ENCODE peak calls at places on chromosomes 13 and 19, in four cellular contexts. One of them, this sample, is unnamed.

GRCh38 chr13:73273737-73274136 is 214.9 kb downstream of the KLF5 start:
- DNase-seq in bronchial epithelial cell: peak
- DNase-seq in mucosa of descending colon: no peak
- DNase-seq in stomach: no peak
- DNase-seq in this sample: no peak

GRCh38 chr13:114142640-114143490 is 10.4 kb upstream of the RASA3 start:
- DNase-seq in bronchial epithelial cell: peak
- DNase-seq in mucosa of descending colon: peak
- DNase-seq in stomach: peak
- DNase-seq in this sample: peak

GRCh38 chr19:531009-531752 is 379 bp upstream of the CDC34 start:
- DNase-seq in stomach: peak
- DNase-seq in mucosa of descending colon: peak
- DNase-seq in bronchial epithelial cell: peak
- DNase-seq in this sample: peak

GRCh38 chr13:41398494-41399190 is 58.7 kb upstream of the RGCC start:
- DNase-seq in stomach: no peak
- DNase-seq in mucosa of descending colon: no peak
- DNase-seq in bronchial epithelial cell: no peak
- DNase-seq in this sample: no peak

GRCh38 chr13:21579754-21580316 is 24.1 kb downstream of the MICU2 start:
- DNase-seq in mucosa of descending colon: no peak
- DNase-seq in bronchial epithelial cell: no peak
- DNase-seq in stomach: no peak
- DNase-seq in this sample: no peak

GRCh38 chr19:15264061-15264932 is 32.0 kb upstream of the EPHX3 start:
- DNase-seq in mucosa of descending colon: no peak
- DNase-seq in bronchial epithelial cell: peak
- DNase-seq in stomach: peak
- DNase-seq in this sample: peak

GRCh38 chr13:114164681-114165429 is 14.2 kb upstream of the CFAP97D2 start:
- DNase-seq in bronchial epithelial cell: no peak
- DNase-seq in mucosa of descending colon: peak
- DNase-seq in stomach: no peak
- DNase-seq in this sample: no peak

GRCh38 chr19:1312732-1313694 is 27.3 kb downstream of the EFNA2 start:
- DNase-seq in bronchial epithelial cell: peak
- DNase-seq in stomach: no peak
- DNase-seq in mucosa of descending colon: no peak
- DNase-seq in this sample: no peak

GRCh38 chr13:87676254-87677042 is 5.3 kb downstream of the SLITRK5 start:
- DNase-seq in bronchial epithelial cell: no peak
- DNase-seq in mucosa of descending colon: peak
- DNase-seq in stomach: no peak
- DNase-seq in this sample: no peak

GRCh38 chr19:48660854-48661731 is 11.7 kb downstream of the NTN5 start:
- DNase-seq in stomach: peak
- DNase-seq in mucosa of descending colon: peak
- DNase-seq in bronchial epithelial cell: peak
- DNase-seq in this sample: peak

GRCh38 chr13:104577029-104577820 is 1511.0 kb upstream of the SLC10A2 start:
- DNase-seq in mucosa of descending colon: no peak
- DNase-seq in bronchial epithelial cell: no peak
- DNase-seq in stomach: no peak
- DNase-seq in this sample: no peak

GRCh38 chr19:45250832-45251451 is at the start of gene MARK4:
- DNase-seq in mucosa of descending colon: no peak
- DNase-seq in bronchial epithelial cell: peak
- DNase-seq in stomach: peak
- DNase-seq in this sample: peak

GRCh38 chr13:74027161-74027779 is 106.9 kb downstream of the KLF12 start:
- DNase-seq in bronchial epithelial cell: no peak
- DNase-seq in stomach: no peak
- DNase-seq in mucosa of descending colon: no peak
- DNase-seq in this sample: no peak